ENCODE peak calls at places on chromosomes 16 and 17, in five cellular contexts. One of them, this sample, is unnamed.
A peak's percentile ranks its signal among the peaks of the same experiment; 100 is the strongest.

GRCh38 chr17:48307814-48308411 is 122.1 kb downstream of the SKAP1 start:
- DNase-seq in transverse colon: peak; percentile 64
- DNase-seq in prostate gland: peak; percentile 42
- DNase-seq in coronary artery: no peak
- DNase-seq in tibial nerve: no peak
- DNase-seq in this sample: peak; percentile 28

GRCh38 chr17:37391146-37391545 is 15.4 kb downstream of the C17orf78 start:
- DNase-seq in transverse colon: no peak
- DNase-seq in prostate gland: no peak
- DNase-seq in coronary artery: no peak
- DNase-seq in tibial nerve: no peak
- DNase-seq in this sample: no peak

GRCh38 chr16:9159839-9160550 is 68.6 kb downstream of the HAPSTR1 start:
- DNase-seq in transverse colon: peak; percentile 63
- DNase-seq in prostate gland: peak; percentile 44
- DNase-seq in coronary artery: no peak
- DNase-seq in tibial nerve: no peak
- DNase-seq in this sample: no peak

GRCh38 chr17:43670645-43671074 is 8.9 kb upstream of the MEOX1 start:
- DNase-seq in transverse colon: no peak
- DNase-seq in prostate gland: no peak
- DNase-seq in coronary artery: no peak
- DNase-seq in tibial nerve: no peak
- DNase-seq in this sample: no peak

GRCh38 chr17:1583569-1583968 is 21.0 kb upstream of the PITPNA start:
- DNase-seq in transverse colon: no peak
- DNase-seq in prostate gland: no peak
- DNase-seq in coronary artery: no peak
- DNase-seq in tibial nerve: no peak
- DNase-seq in this sample: no peak

GRCh38 chr16:84839956-84840355 is 20.2 kb downstream of the CRISPLD2 start:
- DNase-seq in transverse colon: no peak
- DNase-seq in prostate gland: no peak
- DNase-seq in coronary artery: no peak
- DNase-seq in tibial nerve: no peak
- DNase-seq in this sample: no peak

GRCh38 chr16:57624044-57624688 is 4.3 kb upstream of the ADGRG1 start:
- DNase-seq in transverse colon: no peak
- DNase-seq in prostate gland: no peak
- DNase-seq in coronary artery: no peak
- DNase-seq in tibial nerve: no peak
- DNase-seq in this sample: no peak

GRCh38 chr17:7523033-7523432 is 25.8 kb upstream of the TNFSF12 start:
- DNase-seq in transverse colon: peak; percentile 31
- DNase-seq in prostate gland: no peak
- DNase-seq in coronary artery: no peak
- DNase-seq in tibial nerve: no peak
- DNase-seq in this sample: no peak

GRCh38 chr17:32349503-32349853 is 479 bp upstream of the ZNF207 start:
- DNase-seq in transverse colon: peak; percentile 27
- DNase-seq in prostate gland: peak; percentile 41
- DNase-seq in coronary artery: no peak
- DNase-seq in tibial nerve: no peak
- DNase-seq in this sample: no peak

GRCh38 chr17:42928714-42929496 is 28.3 kb downstream of the G6PC1 start:
- DNase-seq in transverse colon: peak; percentile 18
- DNase-seq in prostate gland: peak; percentile 15
- DNase-seq in coronary artery: peak; percentile 76
- DNase-seq in tibial nerve: no peak
- DNase-seq in this sample: no peak

GRCh38 chr17:47801906-47802305 is 19.7 kb downstream of the OSBPL7 start:
- DNase-seq in transverse colon: no peak
- DNase-seq in prostate gland: no peak
- DNase-seq in coronary artery: no peak
- DNase-seq in tibial nerve: no peak
- DNase-seq in this sample: no peak

GRCh38 chr17:75601057-75601987 is 13.7 kb downstream of the MYO15B start:
- DNase-seq in transverse colon: peak; percentile 87
- DNase-seq in prostate gland: no peak
- DNase-seq in coronary artery: no peak
- DNase-seq in tibial nerve: peak; percentile 47
- DNase-seq in this sample: no peak

GRCh38 chr16:87744750-87745514 is 20.9 kb downstream of the KLHDC4 start:
- DNase-seq in transverse colon: peak; percentile 72
- DNase-seq in prostate gland: no peak
- DNase-seq in coronary artery: no peak
- DNase-seq in tibial nerve: no peak
- DNase-seq in this sample: no peak

GRCh38 chr17:46003907-46004748 is 5.1 kb downstream of the STH start:
- DNase-seq in transverse colon: peak; percentile 75
- DNase-seq in prostate gland: peak; percentile 36
- DNase-seq in coronary artery: no peak
- DNase-seq in tibial nerve: no peak
- DNase-seq in this sample: peak; percentile 79

GRCh38 chr16:64478258-64478906 is 643.5 kb downstream of the CDH11 start:
- DNase-seq in transverse colon: no peak
- DNase-seq in prostate gland: peak; percentile 51
- DNase-seq in coronary artery: no peak
- DNase-seq in tibial nerve: no peak
- DNase-seq in this sample: peak; percentile 75

DNA sequence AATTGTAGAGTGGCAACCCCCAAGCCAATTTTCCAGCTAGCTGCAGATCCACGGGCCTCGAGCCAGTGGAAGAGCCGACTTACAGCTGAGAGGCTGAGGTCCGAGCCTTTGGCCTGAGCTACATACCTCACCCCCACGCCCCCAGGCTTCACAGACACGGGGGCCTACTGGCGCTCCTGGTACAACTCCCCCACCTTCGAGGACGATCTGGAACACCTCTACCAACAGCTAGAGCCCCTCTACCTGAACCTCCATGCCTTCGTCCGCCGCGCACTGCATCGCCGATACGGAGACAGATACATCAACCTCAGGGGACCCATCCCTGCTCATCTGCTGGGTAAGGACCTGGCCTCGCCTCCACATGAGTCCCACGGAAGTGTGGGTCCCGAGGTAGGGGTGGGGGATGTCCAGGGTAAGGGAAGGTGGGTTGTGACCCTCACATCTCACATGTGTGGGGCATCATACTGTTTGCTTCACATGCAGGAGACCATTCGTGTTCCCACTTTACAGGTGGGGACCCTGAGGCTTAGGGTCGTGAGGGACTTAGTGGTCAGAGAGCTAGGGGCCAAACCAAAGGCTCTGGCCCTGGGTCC is 3.4 kb downstream of the ACE start:
- DNase-seq in transverse colon: no peak
- DNase-seq in prostate gland: no peak
- DNase-seq in coronary artery: peak; percentile 54
- DNase-seq in tibial nerve: no peak
- DNase-seq in this sample: no peak
- TF ChIP-seq CTCF in transverse colon: no peak
- TF ChIP-seq CTCF in prostate gland: no peak
- TF ChIP-seq CTCF in coronary artery: no peak
- TF ChIP-seq CTCF in tibial nerve: no peak
- TF ChIP-seq CTCF in this sample: no peak

GRCh38 chr17:8794636-8795035 is 4.5 kb downstream of the MFSD6L start:
- DNase-seq in transverse colon: no peak
- DNase-seq in prostate gland: no peak
- DNase-seq in coronary artery: no peak
- DNase-seq in tibial nerve: no peak
- DNase-seq in this sample: no peak
- H3K4me3 ChIP-seq in transverse colon: no peak overlapping the region
- H3K4me3 ChIP-seq in prostate gland: no peak overlapping the region
- H3K4me3 ChIP-seq in coronary artery: no peak overlapping the region
- H3K4me3 ChIP-seq in tibial nerve: no peak overlapping the region
- H3K4me3 ChIP-seq in this sample: no peak overlapping the region

GRCh38 chr16:19680972-19681371 is 37.1 kb downstream of the KNOP1 start:
- DNase-seq in transverse colon: no peak
- DNase-seq in prostate gland: no peak
- DNase-seq in coronary artery: no peak
- DNase-seq in tibial nerve: no peak
- DNase-seq in this sample: no peak
- TF ChIP-seq CTCF in transverse colon: no peak
- TF ChIP-seq CTCF in prostate gland: no peak
- TF ChIP-seq CTCF in coronary artery: no peak
- TF ChIP-seq CTCF in tibial nerve: no peak
- TF ChIP-seq CTCF in this sample: no peak

GRCh38 chr17:74354561-74354960 is 7.1 kb downstream of the BTBD17 start:
- DNase-seq in transverse colon: no peak
- DNase-seq in prostate gland: no peak
- DNase-seq in coronary artery: no peak
- DNase-seq in tibial nerve: no peak
- DNase-seq in this sample: no peak
- H3K4me3 ChIP-seq in transverse colon: no peak overlapping the region
- H3K4me3 ChIP-seq in prostate gland: no peak overlapping the region
- H3K4me3 ChIP-seq in coronary artery: no peak overlapping the region
- H3K4me3 ChIP-seq in tibial nerve: no peak overlapping the region
- H3K4me3 ChIP-seq in this sample: no peak overlapping the region

GRCh38 chr17:35660902-35661301 is 70.5 kb upstream of the RASL10B start:
- DNase-seq in transverse colon: no peak
- DNase-seq in prostate gland: no peak
- DNase-seq in coronary artery: no peak
- DNase-seq in tibial nerve: no peak
- DNase-seq in this sample: no peak
- TF ChIP-seq CTCF in transverse colon: no peak
- TF ChIP-seq CTCF in prostate gland: no peak
- TF ChIP-seq CTCF in coronary artery: no peak
- TF ChIP-seq CTCF in tibial nerve: no peak
- TF ChIP-seq CTCF in this sample: no peak

GRCh38 chr17:36183811-36184765 is 7.7 kb upstream of the TBC1D3B start:
- DNase-seq in transverse colon: no peak
- DNase-seq in prostate gland: no peak
- DNase-seq in coronary artery: no peak
- DNase-seq in tibial nerve: no peak
- DNase-seq in this sample: no peak
- H3K4me3 ChIP-seq in transverse colon: no peak overlapping the region
- H3K4me3 ChIP-seq in prostate gland: peak overlapping the region; percentile 44
- H3K4me3 ChIP-seq in coronary artery: peak overlapping the region; percentile 76
- H3K4me3 ChIP-seq in tibial nerve: peak overlapping the region; percentile 32
- H3K4me3 ChIP-seq in this sample: peak overlapping the region; percentile 44

GRCh38 chr17:5667871-5668270 is 83.6 kb upstream of the NLRP1 start:
- DNase-seq in transverse colon: no peak
- DNase-seq in prostate gland: no peak
- DNase-seq in coronary artery: no peak
- DNase-seq in tibial nerve: no peak
- DNase-seq in this sample: no peak
- TF ChIP-seq CTCF in transverse colon: no peak
- TF ChIP-seq CTCF in prostate gland: no peak
- TF ChIP-seq CTCF in coronary artery: no peak
- TF ChIP-seq CTCF in tibial nerve: no peak
- TF ChIP-seq CTCF in this sample: peak; percentile 4

DNA sequence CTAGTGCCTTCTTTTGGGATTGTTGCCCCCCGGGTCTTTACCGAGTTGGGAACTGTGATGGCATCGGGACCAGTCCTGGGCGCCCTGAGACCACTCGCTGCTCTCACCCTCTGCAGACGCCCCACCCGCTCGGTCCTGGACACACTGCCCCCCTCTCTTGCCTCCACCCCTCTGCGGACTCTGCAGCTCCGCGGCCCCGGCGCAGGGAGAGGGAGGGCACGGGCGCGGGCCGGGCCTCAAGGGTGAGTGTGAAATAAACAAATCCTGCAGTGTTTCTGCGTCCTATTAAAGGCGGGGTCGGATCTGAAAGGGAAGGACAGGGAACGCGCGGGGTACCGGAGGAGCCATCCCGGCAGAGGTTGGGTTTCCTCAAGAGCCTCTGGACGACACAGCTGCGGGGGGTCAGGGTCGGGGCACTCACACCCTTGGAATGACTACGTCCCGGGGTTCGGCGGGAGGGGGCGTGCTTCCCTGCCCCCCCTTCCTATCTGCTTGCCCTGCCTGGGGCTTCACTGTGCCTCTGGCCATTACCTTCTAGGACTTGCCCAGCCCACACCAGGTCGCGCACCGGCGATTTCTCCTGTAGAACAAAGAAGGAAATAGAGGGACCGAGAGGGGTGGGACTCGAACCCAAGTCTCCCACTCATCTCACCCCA is 514 bp upstream of the HSF4 start:
- DNase-seq in transverse colon: no peak
- DNase-seq in prostate gland: no peak
- DNase-seq in coronary artery: no peak
- DNase-seq in tibial nerve: no peak
- DNase-seq in this sample: no peak
- H3K4me3 ChIP-seq in transverse colon: no peak overlapping the region
- H3K4me3 ChIP-seq in prostate gland: peak overlapping the region; percentile 27
- H3K4me3 ChIP-seq in coronary artery: peak overlapping the region; percentile 69
- H3K4me3 ChIP-seq in tibial nerve: peak overlapping the region; percentile 26
- H3K4me3 ChIP-seq in this sample: peak overlapping the region; percentile 35

GRCh38 chr17:8801135-8801840 is 2.1 kb upstream of the MFSD6L start:
- DNase-seq in transverse colon: no peak
- DNase-seq in prostate gland: no peak
- DNase-seq in coronary artery: peak; percentile 50
- DNase-seq in tibial nerve: no peak
- DNase-seq in this sample: no peak

GRCh38 chr17:8806206-8807069 is 7.3 kb upstream of the MFSD6L start:
- DNase-seq in transverse colon: no peak
- DNase-seq in prostate gland: no peak
- DNase-seq in coronary artery: no peak
- DNase-seq in tibial nerve: no peak
- DNase-seq in this sample: no peak

GRCh38 chr17:8807070-8807550 is 7.9 kb upstream of the MFSD6L start:
- DNase-seq in transverse colon: no peak
- DNase-seq in prostate gland: no peak
- DNase-seq in coronary artery: no peak
- DNase-seq in tibial nerve: no peak
- DNase-seq in this sample: no peak

GRCh38 chr17:8800656-8801055 is 1.5 kb upstream of the MFSD6L start:
- DNase-seq in transverse colon: no peak
- DNase-seq in prostate gland: no peak
- DNase-seq in coronary artery: no peak
- DNase-seq in tibial nerve: no peak
- DNase-seq in this sample: no peak

GRCh38 chr17:8803531-8804416 is 4.6 kb upstream of the MFSD6L start:
- DNase-seq in transverse colon: no peak
- DNase-seq in prostate gland: no peak
- DNase-seq in coronary artery: peak; percentile 65
- DNase-seq in tibial nerve: no peak
- DNase-seq in this sample: no peak
- TF ChIP-seq CTCF in transverse colon: no peak
- TF ChIP-seq CTCF in prostate gland: no peak
- TF ChIP-seq CTCF in coronary artery: no peak
- TF ChIP-seq CTCF in tibial nerve: no peak
- TF ChIP-seq CTCF in this sample: no peak

DNA sequence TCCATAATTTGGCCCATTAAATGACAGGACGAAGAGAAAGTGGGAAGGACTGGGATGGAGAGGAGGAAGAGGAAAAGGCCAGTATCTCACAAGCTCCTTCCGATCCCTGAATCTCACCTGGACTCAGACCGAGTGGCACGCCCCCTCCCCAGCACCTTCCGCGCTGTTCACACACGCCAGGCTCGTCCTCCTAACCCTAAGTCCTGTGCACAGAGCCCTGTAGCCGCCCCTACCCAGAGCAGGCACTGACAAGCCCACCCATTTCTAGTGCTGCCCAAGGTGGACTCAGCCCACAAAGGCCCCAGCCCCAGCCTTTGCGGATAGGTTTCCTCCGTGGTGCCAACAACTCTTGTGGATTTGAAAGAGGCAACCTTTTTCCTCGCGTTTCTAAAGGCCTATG is 9.2 kb downstream of the HS3ST3B1 start:
- DNase-seq in transverse colon: no peak
- DNase-seq in prostate gland: no peak
- DNase-seq in coronary artery: peak; percentile 46
- DNase-seq in tibial nerve: no peak
- DNase-seq in this sample: no peak
- H3K4me3 ChIP-seq in transverse colon: no peak overlapping the region
- H3K4me3 ChIP-seq in prostate gland: peak overlapping the region; percentile 38
- H3K4me3 ChIP-seq in coronary artery: peak overlapping the region; percentile 75
- H3K4me3 ChIP-seq in tibial nerve: no peak overlapping the region
- H3K4me3 ChIP-seq in this sample: no peak overlapping the region

This sample was measured in LNCaP clone FGC.